ENCODE peak calls at places on chromosomes 6 and 20, in eight cellular contexts. One of them, this sample, is unnamed.
A peak's percentile ranks its signal among the peaks of the same experiment; 100 is the strongest.

GRCh38 chr6:13027200-13027599 is 301.1 kb downstream of the TBC1D7 start:
- DNase-seq in Panc1: no peak
- DNase-seq in HCT116: no peak
- DNase-seq in GM12878: no peak
- DNase-seq in SK-N-SH: no peak
- DNase-seq in HepG2: no peak
- DNase-seq in A549: no peak
- DNase-seq in GM23338: no peak
- DNase-seq in this sample: no peak

GRCh38 chr6:43477235-43478007 is at the start of gene TJAP1:
- DNase-seq in GM12878: peak; percentile 36
- DNase-seq in HCT116: peak; percentile 64
- DNase-seq in Panc1: no peak
- DNase-seq in GM23338: peak; percentile 97
- DNase-seq in SK-N-SH: peak; percentile 96
- DNase-seq in HepG2: peak; percentile 80
- DNase-seq in A549: peak; percentile 69
- DNase-seq in this sample: peak; percentile 91

GRCh38 chr20:53845980-53846379 is 224.4 kb downstream of the BCAS1 start:
- DNase-seq in SK-N-SH: no peak
- DNase-seq in HCT116: no peak
- DNase-seq in Panc1: no peak
- DNase-seq in GM23338: no peak
- DNase-seq in HepG2: no peak
- DNase-seq in GM12878: no peak
- DNase-seq in A549: no peak
- DNase-seq in this sample: no peak

GRCh38 chr20:47358672-47359532 is 2.4 kb upstream of the ZMYND8 start:
- DNase-seq in GM12878: no peak
- DNase-seq in A549: peak; percentile 32
- DNase-seq in Panc1: peak; percentile 64
- DNase-seq in GM23338: peak; percentile 81
- DNase-seq in HCT116: peak; percentile 49
- DNase-seq in SK-N-SH: peak; percentile 67
- DNase-seq in HepG2: peak; percentile 100
- DNase-seq in this sample: peak; percentile 72

GRCh38 chr6:158086706-158087518 is 81.2 kb downstream of the SERAC1 start:
- DNase-seq in HCT116: no peak
- DNase-seq in SK-N-SH: peak; percentile 26
- DNase-seq in HepG2: no peak
- DNase-seq in GM12878: no peak
- DNase-seq in GM23338: no peak
- DNase-seq in A549: no peak
- DNase-seq in Panc1: no peak
- DNase-seq in this sample: peak; percentile 85

GRCh38 chr20:53901064-53901463 is 169.3 kb downstream of the BCAS1 start:
- DNase-seq in A549: peak; percentile 43
- DNase-seq in GM12878: no peak
- DNase-seq in Panc1: no peak
- DNase-seq in SK-N-SH: no peak
- DNase-seq in HepG2: no peak
- DNase-seq in GM23338: no peak
- DNase-seq in HCT116: no peak
- DNase-seq in this sample: no peak

GRCh38 chr6:157238346-157238745 is 85.0 kb downstream of the TMEM242 start:
- DNase-seq in HepG2: no peak
- DNase-seq in SK-N-SH: no peak
- DNase-seq in Panc1: no peak
- DNase-seq in HCT116: no peak
- DNase-seq in A549: no peak
- DNase-seq in GM23338: no peak
- DNase-seq in GM12878: no peak
- DNase-seq in this sample: no peak

GRCh38 chr6:89887452-89888137 is 6.7 kb upstream of the GJA10 start:
- DNase-seq in HepG2: no peak
- DNase-seq in A549: no peak
- DNase-seq in GM12878: no peak
- DNase-seq in HCT116: no peak
- DNase-seq in Panc1: no peak
- DNase-seq in GM23338: peak; percentile 47
- DNase-seq in SK-N-SH: peak; percentile 21
- DNase-seq in this sample: peak; percentile 7

GRCh38 chr6:3359973-3360726 is 96.7 kb downstream of the SLC22A23 start:
- DNase-seq in HepG2: no peak
- DNase-seq in HCT116: no peak
- DNase-seq in GM23338: no peak
- DNase-seq in Panc1: no peak
- DNase-seq in GM12878: no peak
- DNase-seq in SK-N-SH: no peak
- DNase-seq in A549: peak; percentile 20
- DNase-seq in this sample: no peak

GRCh38 chr6:3450888-3451287 is 6.0 kb downstream of the SLC22A23 start:
- DNase-seq in GM23338: no peak
- DNase-seq in Panc1: no peak
- DNase-seq in A549: no peak
- DNase-seq in HCT116: no peak
- DNase-seq in HepG2: no peak
- DNase-seq in SK-N-SH: no peak
- DNase-seq in GM12878: no peak
- DNase-seq in this sample: no peak

GRCh38 chr20:43955244-43956191 is 40.9 kb downstream of the TOX2 start:
- DNase-seq in SK-N-SH: no peak
- DNase-seq in A549: peak; percentile 66
- DNase-seq in HepG2: no peak
- DNase-seq in Panc1: peak; percentile 94
- DNase-seq in GM23338: no peak
- DNase-seq in HCT116: peak; percentile 87
- DNase-seq in GM12878: peak; percentile 73
- DNase-seq in this sample: peak; percentile 60

GRCh38 chr20:18669241-18670019 is 81.6 kb downstream of the DTD1 start:
- DNase-seq in GM12878: no peak
- DNase-seq in HCT116: no peak
- DNase-seq in GM23338: peak; percentile 31
- DNase-seq in Panc1: no peak
- DNase-seq in A549: no peak
- DNase-seq in HepG2: no peak
- DNase-seq in SK-N-SH: no peak
- DNase-seq in this sample: no peak

GRCh38 chr20:50029697-50030428 is 47.1 kb downstream of the SNAI1 start:
- DNase-seq in HepG2: peak; percentile 80
- DNase-seq in GM23338: no peak
- DNase-seq in GM12878: no peak
- DNase-seq in Panc1: no peak
- DNase-seq in HCT116: no peak
- DNase-seq in SK-N-SH: peak; percentile 60
- DNase-seq in A549: peak; percentile 78
- DNase-seq in this sample: peak; percentile 69

GRCh38 chr6:100657678-100658330 is 193.1 kb upstream of the SIM1 start:
- DNase-seq in HCT116: no peak
- DNase-seq in A549: no peak
- DNase-seq in HepG2: no peak
- DNase-seq in GM23338: no peak
- DNase-seq in GM12878: no peak
- DNase-seq in Panc1: peak; percentile 48
- DNase-seq in SK-N-SH: no peak
- DNase-seq in this sample: no peak

GRCh38 chr20:46592580-46593362 is 42.3 kb upstream of the OCSTAMP start:
- DNase-seq in SK-N-SH: no peak
- DNase-seq in GM12878: no peak
- DNase-seq in A549: no peak
- DNase-seq in HCT116: peak; percentile 19
- DNase-seq in Panc1: no peak
- DNase-seq in GM23338: peak; percentile 70
- DNase-seq in HepG2: peak; percentile 36
- DNase-seq in this sample: no peak

GRCh38 chr20:37543828-37544227 is 16.2 kb upstream of the BLCAP start:
- DNase-seq in Panc1: no peak
- DNase-seq in GM23338: peak; percentile 54
- DNase-seq in HCT116: no peak
- DNase-seq in HepG2: peak; percentile 70
- DNase-seq in A549: peak; percentile 51
- DNase-seq in GM12878: no peak
- DNase-seq in SK-N-SH: peak; percentile 52
- DNase-seq in this sample: no peak

GRCh38 chr6:146354451-146354850 is 189.2 kb upstream of the RAB32 start:
- DNase-seq in GM23338: no peak
- DNase-seq in Panc1: no peak
- DNase-seq in SK-N-SH: no peak
- DNase-seq in HCT116: no peak
- DNase-seq in GM12878: no peak
- DNase-seq in A549: no peak
- DNase-seq in HepG2: no peak
- DNase-seq in this sample: no peak

GRCh38 chr6:140590641-140591040 is 1216.2 kb upstream of the CITED2 start:
- DNase-seq in HepG2: no peak
- DNase-seq in A549: no peak
- DNase-seq in Panc1: no peak
- DNase-seq in SK-N-SH: no peak
- DNase-seq in HCT116: no peak
- DNase-seq in GM12878: no peak
- DNase-seq in GM23338: no peak
- DNase-seq in this sample: no peak

GRCh38 chr20:20277772-20278382 is 90.0 kb upstream of the INSM1 start:
- DNase-seq in GM23338: no peak
- DNase-seq in HepG2: no peak
- DNase-seq in Panc1: no peak
- DNase-seq in SK-N-SH: no peak
- DNase-seq in GM12878: no peak
- DNase-seq in A549: no peak
- DNase-seq in HCT116: no peak
- DNase-seq in this sample: no peak

GRCh38 chr6:150721411-150722266 is 122.0 kb downstream of the PLEKHG1 start:
- DNase-seq in SK-N-SH: no peak
- DNase-seq in GM23338: no peak
- DNase-seq in HCT116: no peak
- DNase-seq in Panc1: no peak
- DNase-seq in HepG2: no peak
- DNase-seq in GM12878: no peak
- DNase-seq in A549: no peak
- DNase-seq in this sample: no peak

DNA sequence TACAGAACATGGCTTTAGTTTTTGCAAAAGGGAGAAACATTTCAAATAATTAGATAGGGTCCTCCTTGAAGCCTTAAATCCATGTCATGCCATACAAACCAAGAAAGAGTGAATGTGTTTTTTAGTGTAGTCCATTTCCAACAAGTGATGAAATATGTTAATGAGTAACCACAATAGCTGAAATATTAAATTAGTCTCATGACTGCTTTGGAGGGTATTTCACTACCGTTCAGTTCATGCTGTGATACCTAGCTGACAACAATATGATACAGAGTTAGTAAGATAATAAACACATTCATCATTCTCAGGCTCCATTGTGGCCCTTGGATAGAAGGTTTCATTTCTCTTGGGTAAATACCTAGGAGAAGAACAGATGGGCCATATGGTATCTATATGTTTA is 5.8 kb upstream of the ID4 start:
- DNase-seq in HepG2: no peak
- DNase-seq in GM23338: no peak
- DNase-seq in GM12878: no peak
- DNase-seq in SK-N-SH: no peak
- DNase-seq in Panc1: no peak
- DNase-seq in HCT116: no peak
- DNase-seq in A549: no peak
- DNase-seq in this sample: no peak
- TF ChIP-seq REST in HepG2: no peak
- TF ChIP-seq REST in GM23338: no peak
- TF ChIP-seq REST in GM12878: no peak
- TF ChIP-seq REST in SK-N-SH: no peak
- TF ChIP-seq REST in Panc1: no peak
- TF ChIP-seq REST in HCT116: no peak
- TF ChIP-seq REST in A549: no peak
- TF ChIP-seq REST in this sample: no peak

GRCh38 chr20:31821427-31821826 is 2.3 kb downstream of the MYLK2 start:
- DNase-seq in GM23338: no peak
- DNase-seq in HCT116: no peak
- DNase-seq in A549: no peak
- DNase-seq in SK-N-SH: no peak
- DNase-seq in GM12878: no peak
- DNase-seq in HepG2: no peak
- DNase-seq in Panc1: no peak
- DNase-seq in this sample: no peak
- TF ChIP-seq REST in GM23338: no peak
- TF ChIP-seq REST in HCT116: no peak
- TF ChIP-seq REST in A549: no peak
- TF ChIP-seq REST in SK-N-SH: no peak
- TF ChIP-seq REST in GM12878: no peak
- TF ChIP-seq REST in HepG2: no peak
- TF ChIP-seq REST in Panc1: no peak
- TF ChIP-seq REST in this sample: no peak

GRCh38 chr20:8032499-8032898 is 12.9 kb upstream of the TMX4 start:
- DNase-seq in HepG2: no peak
- DNase-seq in HCT116: no peak
- DNase-seq in GM12878: no peak
- DNase-seq in GM23338: no peak
- DNase-seq in SK-N-SH: no peak
- DNase-seq in Panc1: no peak
- DNase-seq in A549: no peak
- DNase-seq in this sample: no peak

GRCh38 chr20:8039048-8039447 is 19.5 kb upstream of the TMX4 start:
- DNase-seq in HepG2: peak; percentile 48
- DNase-seq in GM23338: peak; percentile 37
- DNase-seq in GM12878: no peak
- DNase-seq in A549: no peak
- DNase-seq in Panc1: no peak
- DNase-seq in HCT116: no peak
- DNase-seq in SK-N-SH: no peak
- DNase-seq in this sample: no peak

GRCh38 chr20:8036771-8037170 is 17.2 kb upstream of the TMX4 start:
- DNase-seq in SK-N-SH: no peak
- DNase-seq in A549: no peak
- DNase-seq in GM23338: no peak
- DNase-seq in Panc1: no peak
- DNase-seq in HepG2: no peak
- DNase-seq in HCT116: no peak
- DNase-seq in GM12878: no peak
- DNase-seq in this sample: no peak

DNA sequence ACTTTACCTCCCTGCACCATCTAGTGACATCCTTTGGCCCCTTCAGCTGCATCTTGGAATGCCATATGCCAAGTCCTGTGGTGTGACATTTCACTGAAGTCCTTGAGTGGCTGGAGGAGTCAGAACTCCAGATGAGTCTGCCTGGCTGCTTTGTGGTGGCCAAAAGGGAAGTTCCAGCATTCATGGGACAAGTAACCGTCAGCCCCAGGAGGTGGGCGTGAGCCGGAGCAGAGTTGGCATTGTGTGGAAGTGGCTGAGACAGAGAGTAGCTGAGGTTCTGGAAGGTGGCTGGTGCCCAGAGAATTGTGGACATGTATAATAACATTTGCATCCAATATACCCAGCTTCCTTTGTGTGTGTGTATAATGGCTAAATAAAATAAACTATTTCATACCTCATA is 13.9 kb upstream of the TMX4 start:
- DNase-seq in A549: no peak
- DNase-seq in Panc1: no peak
- DNase-seq in HepG2: no peak
- DNase-seq in SK-N-SH: no peak
- DNase-seq in HCT116: no peak
- DNase-seq in GM12878: no peak
- DNase-seq in GM23338: no peak
- DNase-seq in this sample: no peak
- TF ChIP-seq REST in A549: no peak
- TF ChIP-seq REST in Panc1: no peak
- TF ChIP-seq REST in HepG2: no peak
- TF ChIP-seq REST in SK-N-SH: no peak
- TF ChIP-seq REST in HCT116: no peak
- TF ChIP-seq REST in GM12878: no peak
- TF ChIP-seq REST in GM23338: no peak
- TF ChIP-seq REST in this sample: no peak

GRCh38 chr20:14992961-14993360 is 655.5 kb upstream of the FLRT3 start:
- DNase-seq in GM12878: no peak
- DNase-seq in HCT116: no peak
- DNase-seq in Panc1: no peak
- DNase-seq in A549: no peak
- DNase-seq in HepG2: peak; percentile 37
- DNase-seq in GM23338: no peak
- DNase-seq in SK-N-SH: peak; percentile 43
- DNase-seq in this sample: no peak
- TF ChIP-seq REST in GM12878: no peak
- TF ChIP-seq REST in HCT116: no peak
- TF ChIP-seq REST in Panc1: no peak
- TF ChIP-seq REST in A549: no peak
- TF ChIP-seq REST in HepG2: no peak
- TF ChIP-seq REST in GM23338: no peak
- TF ChIP-seq REST in SK-N-SH: no peak
- TF ChIP-seq REST in this sample: no peak

This sample was measured in HL-60.